ENCODE peak calls at places on chromosomes 12 and 14, in eight cellular contexts. R, S, C, M, Q, N, E and G are unnamed samples.
A peak's percentile ranks its signal among the peaks of the same experiment; 100 is the strongest.

GRCh38 chr14:102530828-102531478 is 21.4 kb upstream of the ANKRD9 start:
- DNase-seq in R (no peak), S (no peak), C (no peak), M (no peak), Q (no peak), N (no peak), E (peak; percentile 40), G (no peak)

GRCh38 chr12:14280921-14281320 is 84.6 kb upstream of the ATF7IP start:
- DNase-seq in R (no peak), S (no peak), C (no peak), M (no peak), Q (no peak), N (no peak), E (no peak), G (no peak)

GRCh38 chr14:26598081-26598671 is 343 bp upstream of the NOVA1 start:
- DNase-seq in R (no peak), S (peak; percentile 35), C (no peak), M (peak; percentile 90), Q (peak; percentile 95), N (peak; percentile 76), E (no peak), G (peak; percentile 85)

GRCh38 chr12:45969084-45969483 is 21.3 kb downstream of the SCAF11 start:
- DNase-seq in R (no peak), S (no peak), C (no peak), M (no peak), Q (no peak), N (no peak), E (no peak), G (no peak)

GRCh38 chr14:100049220-100049619 is 16.0 kb upstream of the EVL start:
- DNase-seq in R (no peak), S (no peak), C (no peak), M (no peak), Q (no peak), N (no peak), E (no peak), G (no peak)

GRCh38 chr14:22047105-22047504 is 373.5 kb upstream of the OR4E1 start:
- DNase-seq in R (peak; percentile 27), S (no peak), C (no peak), M (no peak), Q (no peak), N (no peak), E (no peak), G (no peak)

GRCh38 chr12:25213338-25213737 is 18.3 kb downstream of the ETFRF1 start:
- DNase-seq in R (no peak), S (no peak), C (no peak), M (no peak), Q (no peak), N (no peak), E (no peak), G (no peak)

GRCh38 chr14:54252072-54252730 is 144.6 kb upstream of the CDKN3 start:
- DNase-seq in R (peak; percentile 66), S (no peak), C (no peak), M (no peak), Q (no peak), N (no peak), E (peak; percentile 88), G (no peak)

GRCh38 chr12:69689638-69690037 is 9.5 kb downstream of the BEST3 start:
- DNase-seq in R (no peak), S (no peak), C (no peak), M (no peak), Q (no peak), N (no peak), E (no peak), G (no peak)

GRCh38 chr14:62143235-62143634 is 381.0 kb downstream of the SNAPC1 start:
- DNase-seq in R (no peak), S (no peak), C (no peak), M (no peak), Q (no peak), N (no peak), E (no peak), G (no peak)

GRCh38 chr12:111215891-111216290 is 153.0 kb downstream of the PHETA1 start:
- DNase-seq in R (no peak), S (no peak), C (no peak), M (no peak), Q (no peak), N (no peak), E (no peak), G (no peak)

GRCh38 chr14:67485501-67486095 is 2.9 kb downstream of the TMEM229B start:
- DNase-seq in R (no peak), S (no peak), C (no peak), M (no peak), Q (no peak), N (no peak), E (no peak), G (no peak)

GRCh38 chr12:107025691-107026090 is 38.7 kb upstream of the MTERF2 start:
- DNase-seq in R (no peak), S (no peak), C (no peak), M (no peak), Q (no peak), N (no peak), E (no peak), G (no peak)

GRCh38 chr12:94147991-94148840 is at the start of gene PLXNC1:
- DNase-seq in R (peak; percentile 28), S (peak; percentile 79), C (peak; percentile 46), M (peak; percentile 76), Q (peak; percentile 60), N (peak; percentile 56), E (no peak), G (peak; percentile 53)

GRCh38 chr14:20986811-20987210 is 3.0 kb upstream of the METTL17 start:
- DNase-seq in R (peak; percentile 16), S (no peak), C (no peak), M (no peak), Q (no peak), N (no peak), E (peak; percentile 78), G (no peak)

GRCh38 chr12:13175499-13175898 is 21.0 kb upstream of the EMP1 start:
- DNase-seq in R (no peak), S (no peak), C (no peak), M (no peak), Q (no peak), N (no peak), E (peak; percentile 45), G (no peak)

GRCh38 chr14:68137704-68138619 is 318.4 kb downstream of the RAD51B start:
- DNase-seq in R (peak; percentile 79), S (no peak), C (no peak), M (peak; percentile 77), Q (peak; percentile 70), N (peak; percentile 41), E (peak; percentile 95), G (peak; percentile 54)

GRCh38 chr14:76826122-76826521 is at the start of gene LRRC74A:
- DNase-seq in R (no peak), S (no peak), C (no peak), M (no peak), Q (no peak), N (no peak), E (no peak), G (no peak)

GRCh38 chr12:98939350-98939749 is 294.3 kb downstream of the APAF1 start:
- DNase-seq in R (no peak), S (no peak), C (no peak), M (no peak), Q (peak; percentile 28), N (no peak), E (peak; percentile 46), G (no peak)